ENCODE peak calls at places on chromosomes 11 and 22, in ten cellular contexts. One of them, this sample, is unnamed.

GRCh38 chr11:72244317-72245231 is 598 bp upstream of the PHOX2A start:
- DNase-seq in heart left ventricle: no peak
- DNase-seq in uterus: no peak
- DNase-seq in ovary: no peak
- DNase-seq in A549: no peak
- DNase-seq in H1: peak
- DNase-seq in transverse colon: no peak
- DNase-seq in body of pancreas: no peak
- DNase-seq in tibial nerve: no peak
- DNase-seq in breast epithelium: no peak
- DNase-seq in this sample: no peak

GRCh38 chr11:3230636-3231549 is 1.3 kb downstream of the MRGPRE start:
- DNase-seq in transverse colon: no peak
- DNase-seq in H1: no peak
- DNase-seq in uterus: no peak
- DNase-seq in breast epithelium: no peak
- DNase-seq in body of pancreas: no peak
- DNase-seq in tibial nerve: no peak
- DNase-seq in heart left ventricle: no peak
- DNase-seq in A549: no peak
- DNase-seq in ovary: no peak
- DNase-seq in this sample: no peak

GRCh38 chr11:86050310-86050709 is 18.6 kb downstream of the PICALM start:
- DNase-seq in ovary: no peak
- DNase-seq in tibial nerve: no peak
- DNase-seq in H1: no peak
- DNase-seq in A549: no peak
- DNase-seq in heart left ventricle: no peak
- DNase-seq in uterus: no peak
- DNase-seq in transverse colon: no peak
- DNase-seq in breast epithelium: no peak
- DNase-seq in body of pancreas: no peak
- DNase-seq in this sample: no peak

GRCh38 chr11:35235944-35236666 is 97.1 kb downstream of the CD44 start:
- DNase-seq in body of pancreas: peak
- DNase-seq in uterus: no peak
- DNase-seq in ovary: no peak
- DNase-seq in A549: peak
- DNase-seq in H1: no peak
- DNase-seq in heart left ventricle: no peak
- DNase-seq in transverse colon: peak
- DNase-seq in breast epithelium: peak
- DNase-seq in tibial nerve: no peak
- DNase-seq in this sample: no peak

GRCh38 chr11:33258631-33259184 is 1.5 kb downstream of the HIPK3 start:
- DNase-seq in uterus: no peak
- DNase-seq in breast epithelium: no peak
- DNase-seq in A549: peak
- DNase-seq in transverse colon: no peak
- DNase-seq in H1: no peak
- DNase-seq in ovary: peak
- DNase-seq in body of pancreas: no peak
- DNase-seq in heart left ventricle: no peak
- DNase-seq in tibial nerve: no peak
- DNase-seq in this sample: no peak

GRCh38 chr11:28585007-28585406 is 476.8 kb downstream of the METTL15 start:
- DNase-seq in ovary: no peak
- DNase-seq in transverse colon: no peak
- DNase-seq in heart left ventricle: no peak
- DNase-seq in tibial nerve: no peak
- DNase-seq in body of pancreas: no peak
- DNase-seq in breast epithelium: no peak
- DNase-seq in H1: no peak
- DNase-seq in uterus: no peak
- DNase-seq in A549: no peak
- DNase-seq in this sample: no peak

GRCh38 chr11:57641426-57641825 is 8.3 kb downstream of the YPEL4 start:
- DNase-seq in uterus: no peak
- DNase-seq in breast epithelium: no peak
- DNase-seq in tibial nerve: no peak
- DNase-seq in A549: peak
- DNase-seq in body of pancreas: peak
- DNase-seq in heart left ventricle: no peak
- DNase-seq in ovary: no peak
- DNase-seq in H1: no peak
- DNase-seq in transverse colon: no peak
- DNase-seq in this sample: no peak

GRCh38 chr22:32469799-32470212 is 4.8 kb upstream of the FBXO7 start:
- DNase-seq in tibial nerve: no peak
- DNase-seq in breast epithelium: no peak
- DNase-seq in H1: no peak
- DNase-seq in ovary: no peak
- DNase-seq in A549: peak
- DNase-seq in uterus: no peak
- DNase-seq in transverse colon: peak
- DNase-seq in heart left ventricle: no peak
- DNase-seq in body of pancreas: peak
- DNase-seq in this sample: peak

GRCh38 chr11:78231962-78232459 is 43.3 kb downstream of the USP35 start:
- DNase-seq in ovary: peak
- DNase-seq in heart left ventricle: no peak
- DNase-seq in A549: no peak
- DNase-seq in breast epithelium: no peak
- DNase-seq in H1: no peak
- DNase-seq in uterus: peak
- DNase-seq in tibial nerve: no peak
- DNase-seq in body of pancreas: no peak
- DNase-seq in transverse colon: no peak
- DNase-seq in this sample: no peak

GRCh38 chr22:42939941-42940653 is 74.9 kb downstream of the PACSIN2 start:
- DNase-seq in transverse colon: peak
- DNase-seq in tibial nerve: no peak
- DNase-seq in body of pancreas: peak
- DNase-seq in ovary: no peak
- DNase-seq in H1: no peak
- DNase-seq in breast epithelium: peak
- DNase-seq in A549: peak
- DNase-seq in heart left ventricle: peak
- DNase-seq in uterus: no peak
- DNase-seq in this sample: peak

GRCh38 chr22:39220450-39220849 is 24.3 kb downstream of the PDGFB start:
- DNase-seq in body of pancreas: no peak
- DNase-seq in uterus: no peak
- DNase-seq in A549: no peak
- DNase-seq in breast epithelium: no peak
- DNase-seq in transverse colon: no peak
- DNase-seq in tibial nerve: no peak
- DNase-seq in ovary: no peak
- DNase-seq in heart left ventricle: no peak
- DNase-seq in H1: no peak
- DNase-seq in this sample: no peak
- TF ChIP-seq POLR2A in body of pancreas: no peak
- TF ChIP-seq POLR2A in uterus: no peak
- TF ChIP-seq POLR2A in A549: no peak
- TF ChIP-seq POLR2A in breast epithelium: no peak
- TF ChIP-seq POLR2A in transverse colon: no peak
- TF ChIP-seq POLR2A in tibial nerve: no peak
- TF ChIP-seq POLR2A in ovary: no peak
- TF ChIP-seq POLR2A in heart left ventricle: no peak
- TF ChIP-seq POLR2A in H1: no peak
- TF ChIP-seq POLR2A in this sample: no peak

DNA sequence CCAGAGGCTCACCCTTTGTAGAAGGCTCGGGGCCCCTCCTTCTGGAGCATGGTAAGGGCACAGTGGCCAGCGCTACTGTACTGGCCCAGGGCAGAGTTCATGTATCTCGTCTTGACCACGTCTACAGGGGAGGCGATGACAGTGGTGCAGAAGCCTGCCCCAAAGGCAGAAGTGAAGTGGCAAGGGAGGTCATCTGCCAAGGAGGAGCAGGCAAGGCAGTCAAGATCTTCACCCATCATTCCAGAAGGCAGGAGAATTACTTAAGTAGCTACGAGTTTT is 7.2 kb downstream of the UCP2 start:
- DNase-seq in uterus: no peak
- DNase-seq in tibial nerve: no peak
- DNase-seq in transverse colon: no peak
- DNase-seq in H1: no peak
- DNase-seq in body of pancreas: no peak
- DNase-seq in breast epithelium: no peak
- DNase-seq in heart left ventricle: no peak
- DNase-seq in A549: no peak
- DNase-seq in ovary: no peak
- DNase-seq in this sample: no peak
- TF ChIP-seq POLR2A in uterus: no peak
- TF ChIP-seq POLR2A in tibial nerve: no peak
- TF ChIP-seq POLR2A in transverse colon: no peak
- TF ChIP-seq POLR2A in H1: no peak
- TF ChIP-seq POLR2A in body of pancreas: no peak
- TF ChIP-seq POLR2A in breast epithelium: no peak
- TF ChIP-seq POLR2A in heart left ventricle: no peak
- TF ChIP-seq POLR2A in A549: no peak
- TF ChIP-seq POLR2A in ovary: no peak
- TF ChIP-seq POLR2A in this sample: no peak

GRCh38 chr22:36330655-36331305 is 57.0 kb downstream of the MYH9 start:
- DNase-seq in transverse colon: no peak
- DNase-seq in uterus: peak
- DNase-seq in A549: no peak
- DNase-seq in ovary: no peak
- DNase-seq in H1: no peak
- DNase-seq in body of pancreas: peak
- DNase-seq in heart left ventricle: peak
- DNase-seq in breast epithelium: no peak
- DNase-seq in tibial nerve: no peak
- DNase-seq in this sample: no peak

GRCh38 chr22:36330127-36330526 is 57.6 kb downstream of the MYH9 start:
- DNase-seq in H1: no peak
- DNase-seq in tibial nerve: no peak
- DNase-seq in breast epithelium: no peak
- DNase-seq in uterus: no peak
- DNase-seq in heart left ventricle: no peak
- DNase-seq in ovary: no peak
- DNase-seq in A549: no peak
- DNase-seq in transverse colon: no peak
- DNase-seq in body of pancreas: no peak
- DNase-seq in this sample: no peak

GRCh38 chr22:36329217-36330078 is 58.3 kb downstream of the MYH9 start:
- DNase-seq in heart left ventricle: peak
- DNase-seq in body of pancreas: peak
- DNase-seq in transverse colon: peak
- DNase-seq in tibial nerve: no peak
- DNase-seq in ovary: no peak
- DNase-seq in breast epithelium: peak
- DNase-seq in H1: peak
- DNase-seq in A549: peak
- DNase-seq in uterus: peak
- DNase-seq in this sample: peak

GRCh38 chr22:36327922-36328551 is 59.7 kb downstream of the MYH9 start:
- DNase-seq in body of pancreas: peak
- DNase-seq in breast epithelium: no peak
- DNase-seq in H1: no peak
- DNase-seq in ovary: no peak
- DNase-seq in heart left ventricle: peak
- DNase-seq in tibial nerve: no peak
- DNase-seq in transverse colon: no peak
- DNase-seq in uterus: no peak
- DNase-seq in A549: no peak
- DNase-seq in this sample: no peak

GRCh38 chr22:36328635-36329216 is 59.0 kb downstream of the MYH9 start:
- DNase-seq in breast epithelium: peak
- DNase-seq in A549: peak
- DNase-seq in H1: no peak
- DNase-seq in ovary: peak
- DNase-seq in heart left ventricle: peak
- DNase-seq in transverse colon: peak
- DNase-seq in uterus: peak
- DNase-seq in tibial nerve: no peak
- DNase-seq in body of pancreas: peak
- DNase-seq in this sample: no peak
- TF ChIP-seq POLR2A in breast epithelium: no peak
- TF ChIP-seq POLR2A in A549: no peak
- TF ChIP-seq POLR2A in H1: peak
- TF ChIP-seq POLR2A in ovary: no peak
- TF ChIP-seq POLR2A in heart left ventricle: no peak
- TF ChIP-seq POLR2A in transverse colon: no peak
- TF ChIP-seq POLR2A in uterus: peak
- TF ChIP-seq POLR2A in tibial nerve: no peak
- TF ChIP-seq POLR2A in body of pancreas: no peak
- TF ChIP-seq POLR2A in this sample: no peak

GRCh38 chr22:41661088-41661487 is 27.6 kb downstream of the SNU13 start:
- DNase-seq in ovary: no peak
- DNase-seq in tibial nerve: no peak
- DNase-seq in body of pancreas: no peak
- DNase-seq in A549: no peak
- DNase-seq in heart left ventricle: no peak
- DNase-seq in H1: no peak
- DNase-seq in transverse colon: no peak
- DNase-seq in uterus: no peak
- DNase-seq in breast epithelium: no peak
- DNase-seq in this sample: no peak

GRCh38 chr22:41661713-41662112 is 27.0 kb downstream of the SNU13 start:
- DNase-seq in body of pancreas: no peak
- DNase-seq in breast epithelium: no peak
- DNase-seq in heart left ventricle: no peak
- DNase-seq in H1: no peak
- DNase-seq in A549: no peak
- DNase-seq in uterus: no peak
- DNase-seq in tibial nerve: no peak
- DNase-seq in ovary: no peak
- DNase-seq in transverse colon: no peak
- DNase-seq in this sample: no peak

GRCh38 chr22:41664490-41664889 is 24.2 kb downstream of the SNU13 start:
- DNase-seq in breast epithelium: no peak
- DNase-seq in body of pancreas: no peak
- DNase-seq in uterus: no peak
- DNase-seq in H1: no peak
- DNase-seq in A549: no peak
- DNase-seq in transverse colon: no peak
- DNase-seq in tibial nerve: no peak
- DNase-seq in heart left ventricle: no peak
- DNase-seq in ovary: no peak
- DNase-seq in this sample: no peak

GRCh38 chr22:41668971-41669911 is 19.4 kb downstream of the SNU13 start:
- DNase-seq in heart left ventricle: no peak
- DNase-seq in transverse colon: no peak
- DNase-seq in ovary: no peak
- DNase-seq in uterus: no peak
- DNase-seq in H1: no peak
- DNase-seq in A549: peak
- DNase-seq in tibial nerve: no peak
- DNase-seq in breast epithelium: no peak
- DNase-seq in body of pancreas: no peak
- DNase-seq in this sample: peak

DNA sequence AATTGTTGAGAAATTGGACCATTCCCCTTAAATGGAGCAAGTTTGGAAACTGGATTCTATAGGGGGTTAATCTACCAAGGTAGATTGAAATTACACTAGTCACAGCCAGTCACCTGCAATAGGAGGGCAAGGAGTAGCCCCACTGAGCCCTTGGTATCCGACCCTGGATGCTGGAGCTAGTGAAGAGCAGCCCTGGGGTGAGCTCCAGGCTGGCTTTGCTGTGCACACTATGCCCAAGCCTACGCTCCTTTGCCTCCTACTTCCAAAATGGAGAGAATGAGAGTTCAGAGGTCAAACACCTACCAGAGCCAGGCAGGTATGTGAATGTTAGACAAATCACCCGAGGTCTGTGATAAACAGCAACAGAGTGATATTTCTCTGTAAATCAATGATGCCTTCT is 23.7 kb downstream of the SNU13 start:
- DNase-seq in tibial nerve: no peak
- DNase-seq in heart left ventricle: no peak
- DNase-seq in body of pancreas: no peak
- DNase-seq in A549: no peak
- DNase-seq in transverse colon: no peak
- DNase-seq in breast epithelium: no peak
- DNase-seq in uterus: no peak
- DNase-seq in H1: no peak
- DNase-seq in ovary: no peak
- DNase-seq in this sample: no peak
- TF ChIP-seq POLR2A in tibial nerve: no peak
- TF ChIP-seq POLR2A in heart left ventricle: no peak
- TF ChIP-seq POLR2A in body of pancreas: no peak
- TF ChIP-seq POLR2A in A549: no peak
- TF ChIP-seq POLR2A in transverse colon: no peak
- TF ChIP-seq POLR2A in breast epithelium: no peak
- TF ChIP-seq POLR2A in uterus: no peak
- TF ChIP-seq POLR2A in H1: peak
- TF ChIP-seq POLR2A in ovary: no peak
- TF ChIP-seq POLR2A in this sample: no peak

This sample was measured in H54.